ENCODE peak calls at places on chromosomes 13 and 19, in four cellular contexts. F is neural progenitor cell, I is AG10803, R is right lobe of liver. J is an unnamed sample.
A peak's percentile ranks its signal among the peaks of the same experiment; 100 is the strongest.

GRCh38 chr19:17073869-17074627 is 1.2 kb downstream of the HAUS8 start:
- DNase-seq in F (no peak), I (no peak), R (no peak), J (peak; percentile 46)

GRCh38 chr13:42832341-42833153 is 51.2 kb downstream of the FAM216B start:
- DNase-seq in F (no peak), I (peak; percentile 96), R (peak; percentile 49), J (no peak)

GRCh38 chr13:19685034-19685433 is 51.6 kb downstream of the MPHOSPH8 start:
- DNase-seq in F (no peak), I (no peak), R (peak; percentile 83), J (no peak)

GRCh38 chr19:49110567-49110966 is 3.6 kb upstream of the LIN7B start:
- DNase-seq in F (no peak), I (peak; percentile 38), R (no peak), J (no peak)

GRCh38 chr19:14091086-14091884 is 734 bp upstream of the SAMD1 start:
- DNase-seq in F (no peak), I (peak; percentile 60), R (peak; percentile 88), J (peak; percentile 92)

GRCh38 chr19:30222428-30222873 is 149.7 kb upstream of the ZNF536 start:
- DNase-seq in F (peak; percentile 75), I (no peak), R (no peak), J (peak; percentile 68)

GRCh38 chr19:7751157-7751783 is 3.9 kb upstream of the CD209 start:
- DNase-seq in F (no peak), I (no peak), R (no peak), J (no peak)

GRCh38 chr13:41765020-41765419 is 195.9 kb downstream of the VWA8 start:
- DNase-seq in F (no peak), I (no peak), R (no peak), J (no peak)

GRCh38 chr13:62633448-62633847 is 1217.8 kb upstream of the PCDH20 start:
- DNase-seq in F (no peak), I (no peak), R (no peak), J (no peak)

GRCh38 chr13:30429721-30430694 is 7.7 kb downstream of the UBE2L5 start:
- DNase-seq in F (no peak), I (peak; percentile 85), R (no peak), J (peak; percentile 40)

GRCh38 chr13:41613984-41614581 is 156.7 kb downstream of the RGCC start:
- DNase-seq in F (peak; percentile 16), I (peak; percentile 96), R (no peak), J (no peak)

GRCh38 chr19:1533510-1534150 is 9.8 kb downstream of the PLK5 start:
- DNase-seq in F (no peak), I (no peak), R (no peak), J (no peak)

GRCh38 chr13:106569233-106570095 is 1.5 kb upstream of the ARGLU1 start:
- DNase-seq in F (no peak), I (no peak), R (no peak), J (no peak)

GRCh38 chr13:35729926-35730627 is 253.6 kb upstream of the MAB21L1 start:
- DNase-seq in F (no peak), I (no peak), R (no peak), J (no peak)

GRCh38 chr19:19110410-19111137 is 27.7 kb downstream of the TMEM161A start:
- DNase-seq in F (peak; percentile 81), I (no peak), R (no peak), J (peak; percentile 49)

GRCh38 chr19:41427647-41428480 is 690 bp upstream of the B3GNT8 start:
- DNase-seq in F (peak; percentile 21), I (peak; percentile 15), R (no peak), J (peak; percentile 44)

GRCh38 chr13:48975926-48976676 is 389 bp downstream of the FNDC3A start:
- DNase-seq in F (peak; percentile 90), I (peak; percentile 76), R (peak; percentile 94), J (peak; percentile 82)
- TF ChIP-seq CTCF in F (peak; percentile 31), I (peak; percentile 1), R (peak; percentile 14), J (peak; percentile 16)

GRCh38 chr19:44585371-44586141 is 27.8 kb upstream of the IGSF23 start:
- DNase-seq in F (no peak), I (peak; percentile 51), R (no peak), J (no peak)

GRCh38 chr19:44580366-44580895 is 32.9 kb upstream of the IGSF23 start:
- DNase-seq in F (no peak), I (no peak), R (no peak), J (no peak)

GRCh38 chr19:44579663-44580365 is 33.5 kb upstream of the IGSF23 start:
- DNase-seq in F (no peak), I (no peak), R (no peak), J (no peak)

GRCh38 chr19:44581288-44581687 is 32.1 kb upstream of the IGSF23 start:
- DNase-seq in F (no peak), I (no peak), R (no peak), J (no peak)

GRCh38 chr19:44582581-44583265 is 30.6 kb upstream of the IGSF23 start:
- DNase-seq in F (peak; percentile 53), I (no peak), R (peak; percentile 69), J (no peak)
- TF ChIP-seq CTCF in F (peak; percentile 78), I (peak; percentile 52), R (peak; percentile 59), J (no peak)

GRCh38 chr19:31701146-31701545 is 351.9 kb upstream of the TSHZ3 start:
- DNase-seq in F (no peak), I (no peak), R (no peak), J (no peak)

GRCh38 chr19:31706131-31706530 is 356.9 kb upstream of the TSHZ3 start:
- DNase-seq in F (no peak), I (no peak), R (no peak), J (no peak)

GRCh38 chr19:31707206-31707605 is 358.0 kb upstream of the TSHZ3 start:
- DNase-seq in F (no peak), I (no peak), R (no peak), J (no peak)

DNA sequence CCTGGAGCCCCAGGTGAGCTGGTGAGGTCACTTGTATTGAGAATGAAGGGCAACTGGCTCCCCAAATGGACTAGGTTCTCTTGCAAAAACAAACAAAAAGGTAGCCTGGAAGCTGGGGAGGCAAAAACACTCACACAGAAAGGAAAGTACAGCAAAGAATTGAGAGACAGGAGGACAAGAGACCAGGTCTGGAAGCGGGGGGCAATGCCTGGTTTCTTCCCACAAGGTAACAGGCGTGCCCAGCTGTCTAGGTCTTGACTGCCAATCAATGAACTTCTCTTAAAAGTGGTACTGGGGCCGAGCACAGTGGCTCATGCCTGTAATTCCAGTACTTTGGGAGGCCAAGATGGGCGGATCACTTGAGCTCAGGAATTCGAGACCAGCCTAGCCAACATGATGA is 356.4 kb upstream of the TSHZ3 start:
- DNase-seq in F (no peak), I (no peak), R (no peak), J (no peak)
- TF ChIP-seq CTCF in F (no peak), I (no peak), R (no peak), J (no peak)

GRCh38 chr19:37172368-37173366 is at the start of gene ZNF585A:
- DNase-seq in F (peak; percentile 94), I (peak; percentile 97), R (peak; percentile 94), J (peak; percentile 85)
- TF ChIP-seq CTCF in F (peak; percentile 31), I (peak; percentile 19), R (peak; percentile 31), J (peak; percentile 6)

GRCh38 chr19:50702158-50702869 is 17.3 kb downstream of the SHANK1 start:
- DNase-seq in F (no peak), I (no peak), R (no peak), J (no peak)

GRCh38 chr19:50703915-50704548 is 15.6 kb downstream of the SHANK1 start:
- DNase-seq in F (peak; percentile 58), I (no peak), R (no peak), J (no peak)

GRCh38 chr19:50702870-50703829 is 16.5 kb downstream of the SHANK1 start:
- DNase-seq in F (no peak), I (no peak), R (no peak), J (no peak)

GRCh38 chr19:50697414-50698124 is 22.0 kb downstream of the SHANK1 start:
- DNase-seq in F (no peak), I (no peak), R (no peak), J (no peak)

GRCh38 chr19:50701367-50701985 is 18.1 kb downstream of the SHANK1 start:
- DNase-seq in F (no peak), I (no peak), R (no peak), J (no peak)
- TF ChIP-seq CTCF in F (no peak), I (no peak), R (no peak), J (no peak)

DNA sequence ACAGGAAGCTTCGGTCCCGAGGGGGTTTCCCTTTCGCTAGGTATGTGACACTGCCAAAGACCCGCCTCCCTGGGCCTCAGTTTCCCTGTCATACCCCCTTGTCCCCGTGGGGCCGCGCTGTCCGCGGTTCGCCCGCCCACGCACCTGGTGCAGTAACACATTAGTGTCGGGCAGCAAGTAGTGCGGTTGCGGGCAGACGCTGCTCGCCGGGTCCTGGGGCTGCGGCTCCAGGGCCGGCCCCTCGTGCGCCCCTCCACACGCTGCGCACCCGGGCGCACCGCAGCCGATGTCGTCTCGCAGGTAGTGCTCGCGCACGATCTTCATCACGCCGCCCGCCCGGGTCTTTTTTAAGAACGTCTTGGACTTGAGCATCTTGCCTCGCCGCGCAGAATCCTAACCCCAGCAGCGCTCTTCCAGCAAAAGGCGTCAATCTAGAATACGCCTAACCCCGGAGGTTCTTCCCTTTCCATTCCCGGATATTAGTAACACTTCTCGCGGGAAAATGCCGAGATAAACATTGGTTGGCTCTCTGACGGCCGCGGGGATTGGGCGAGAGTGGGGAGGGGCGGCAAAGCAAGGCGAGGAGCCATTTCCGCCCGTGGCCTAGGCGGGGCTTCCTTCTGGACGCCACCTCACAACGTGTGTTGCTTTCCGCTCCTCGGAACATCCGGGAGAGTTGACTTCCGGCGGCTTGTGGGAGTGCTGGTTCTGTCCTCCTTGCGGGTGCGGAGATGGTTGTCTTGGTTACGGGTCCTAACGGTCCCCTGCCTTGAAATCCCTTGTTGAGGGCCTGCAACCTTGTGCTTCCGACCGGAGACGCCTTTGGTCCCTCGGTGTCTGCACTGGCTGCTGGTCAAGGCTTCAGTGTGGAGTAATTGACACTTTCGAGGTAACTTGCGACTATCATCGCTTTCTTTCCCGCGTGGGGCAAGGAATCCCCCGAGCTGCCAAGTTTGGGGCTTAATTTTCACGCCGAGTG is at the start of the genes DIS3 and PIBF1:
- DNase-seq in F (peak; percentile 98), I (peak; percentile 97), R (peak; percentile 99), J (peak; percentile 97)
- TF ChIP-seq CTCF in F (no peak), I (peak; percentile 6), R (no peak), J (no peak)

GRCh38 chr19:21505459-21506393 is at the start of gene ZNF429:
- DNase-seq in F (peak; percentile 97), I (peak; percentile 92), R (peak; percentile 93), J (peak; percentile 93)
- TF ChIP-seq CTCF in F (no peak), I (peak; percentile 6), R (no peak), J (no peak)

J was measured in GM10248.